ENCODE peak calls at places on chromosomes 16 and 17, in seven cellular contexts. C is SK-N-SH, N is GM12878, H is HepG2, K is K562, F is HCT116, G is H1. D is an unnamed sample. For H3K4me1, the result is how much of the 10 kb centered on the place peaks cover.

GRCh38 chr16:1991135-1991551 is 1.4 kb downstream of the SYNGR3 start:
- DNase-seq in C (no peak), N (peak), H (no peak), K (no peak), F (no peak), G (peak), D (no peak)

GRCh38 chr16:11316331-11317015 is 28.8 kb upstream of the RMI2 start:
- DNase-seq in C (no peak), N (no peak), H (no peak), K (no peak), F (no peak), G (peak), D (peak)

GRCh38 chr17:17029938-17030337 is 12.3 kb upstream of the MPRIP start:
- DNase-seq in C (peak), N (no peak), H (no peak), K (no peak), F (no peak), G (no peak), D (no peak)

GRCh38 chr16:3645504-3646347 is 8.8 kb upstream of the DNASE1 start:
- DNase-seq in C (no peak), N (no peak), H (no peak), K (peak), F (no peak), G (peak), D (peak)

GRCh38 chr17:66970797-66971196 is 6.3 kb downstream of the CACNG4 start:
- DNase-seq in C (peak), N (no peak), H (no peak), K (no peak), F (no peak), G (no peak), D (no peak)

GRCh38 chr17:72421128-72422092 is 300.6 kb downstream of the SOX9 start:
- DNase-seq in C (no peak), N (peak), H (peak), K (no peak), F (peak), G (no peak), D (no peak)

GRCh38 chr16:11256657-11257130 is 690 bp upstream of the SOCS1 start:
- DNase-seq in C (peak), N (no peak), H (no peak), K (peak), F (no peak), G (no peak), D (no peak)

GRCh38 chr17:61397086-61397842 is 2.4 kb upstream of the TBX2 start:
- DNase-seq in C (peak), N (no peak), H (no peak), K (no peak), F (no peak), G (peak), D (no peak)

GRCh38 chr17:740240-741055 is 8.1 kb downstream of the TLCD3A start:
- DNase-seq in C (no peak), N (peak), H (no peak), K (no peak), F (no peak), G (no peak), D (no peak)

GRCh38 chr16:67942510-67943255 is 1.2 kb downstream of the LCAT start:
- DNase-seq in C (no peak), N (no peak), H (peak), K (no peak), F (no peak), G (no peak), D (no peak)

GRCh38 chr17:58136669-58137279 is 11.4 kb upstream of the OR4D1 start:
- DNase-seq in C (peak), N (no peak), H (peak), K (peak), F (peak), G (peak), D (no peak)

GRCh38 chr17:29390856-29391631 is 881 bp downstream of the TAOK1 start:
- DNase-seq in C (peak), N (no peak), H (peak), K (peak), F (no peak), G (peak), D (no peak)

GRCh38 chr17:81295678-81296381 is 723 bp upstream of the SLC38A10 start:
- DNase-seq in C (peak), N (no peak), H (peak), K (no peak), F (peak), G (no peak), D (peak)

GRCh38 chr17:69503711-69504110 is 89.2 kb downstream of the MAP2K6 start:
- DNase-seq in C (no peak), N (peak), H (no peak), K (no peak), F (no peak), G (no peak), D (no peak)

GRCh38 chr16:4123617-4124300 is 7.5 kb upstream of the ADCY9 start:
- DNase-seq in C (no peak), N (no peak), H (no peak), K (no peak), F (no peak), G (no peak), D (no peak)

GRCh38 chr17:67759355-67760171 is 41.8 kb downstream of the NOL11 start:
- DNase-seq in C (no peak), N (no peak), H (no peak), K (peak), F (no peak), G (no peak), D (no peak)

GRCh38 chr17:33750943-33751701 is 458.0 kb upstream of the ASIC2 start:
- DNase-seq in C (peak), N (peak), H (peak), K (peak), F (peak), G (peak), D (peak)

GRCh38 chr16:46922239-46922638 is 38.1 kb downstream of the GPT2 start:
- DNase-seq in C (no peak), N (no peak), H (no peak), K (no peak), F (no peak), G (no peak), D (no peak)

GRCh38 chr16:2386990-2387389 is 42.3 kb upstream of the CCNF start:
- DNase-seq in C (no peak), N (no peak), H (peak), K (no peak), F (peak), G (peak), D (peak)

GRCh38 chr16:67213197-67214019 is 13.5 kb upstream of the TMEM208 start:
- DNase-seq in C (no peak), N (no peak), H (no peak), K (no peak), F (no peak), G (no peak), D (no peak)

GRCh38 chr17:55549140-55549539 is 37.9 kb upstream of the SMIM36 start:
- DNase-seq in C (no peak), N (no peak), H (peak), K (no peak), F (peak), G (no peak), D (no peak)

GRCh38 chr17:82713015-82713723 is 3.3 kb upstream of the FN3KRP start:
- DNase-seq in C (no peak), N (no peak), H (no peak), K (no peak), F (no peak), G (no peak), D (no peak)

GRCh38 chr17:46878055-46878454 is 26.7 kb downstream of the WNT9B start:
- DNase-seq in C (no peak), N (no peak), H (no peak), K (no peak), F (no peak), G (no peak), D (no peak)

GRCh38 chr16:30609002-30609927 is 924 bp downstream of the ZNF689 start:
- DNase-seq in C (peak), N (no peak), H (no peak), K (peak), F (no peak), G (peak), D (no peak)

GRCh38 chr16:53055603-53056527 is 1.1 kb downstream of the CHD9 start:
- DNase-seq in C (peak), N (no peak), H (peak), K (peak), F (no peak), G (peak), D (peak)

GRCh38 chr17:57433396-57433944 is 177.1 kb downstream of the MSI2 start:
- DNase-seq in C (no peak), N (no peak), H (no peak), K (no peak), F (no peak), G (no peak), D (no peak)

GRCh38 chr16:50644730-50645129 is 36.4 kb downstream of the SNX20 start:
- DNase-seq in C (peak), N (no peak), H (no peak), K (no peak), F (peak), G (no peak), D (no peak)

GRCh38 chr17:53313746-53314145 is 509.0 kb upstream of the KIF2B start:
- DNase-seq in C (no peak), N (no peak), H (no peak), K (no peak), F (no peak), G (no peak), D (no peak)

GRCh38 chr16:66325977-66326376 is 40.5 kb upstream of the CDH5 start:
- DNase-seq in C (no peak), N (no peak), H (no peak), K (no peak), F (no peak), G (no peak), D (no peak)

GRCh38 chr17:4090898-4091297 is 51.9 kb downstream of the ZZEF1 start:
- DNase-seq in C (no peak), N (no peak), H (no peak), K (no peak), F (no peak), G (no peak), D (no peak)

GRCh38 chr17:59451706-59452105 is 113.7 kb upstream of the DHX40 start:
- DNase-seq in C (no peak), N (no peak), H (no peak), K (no peak), F (no peak), G (no peak), D (no peak)

GRCh38 chr17:8062807-8063483 is 24.1 kb downstream of the ALOX15B start:
- DNase-seq in C (no peak), N (no peak), H (no peak), K (no peak), F (no peak), G (no peak), D (no peak)

GRCh38 chr17:55432358-55433028 is 10.9 kb upstream of the MMD start:
- DNase-seq in C (no peak), N (no peak), H (no peak), K (no peak), F (no peak), G (no peak), D (no peak)

DNA sequence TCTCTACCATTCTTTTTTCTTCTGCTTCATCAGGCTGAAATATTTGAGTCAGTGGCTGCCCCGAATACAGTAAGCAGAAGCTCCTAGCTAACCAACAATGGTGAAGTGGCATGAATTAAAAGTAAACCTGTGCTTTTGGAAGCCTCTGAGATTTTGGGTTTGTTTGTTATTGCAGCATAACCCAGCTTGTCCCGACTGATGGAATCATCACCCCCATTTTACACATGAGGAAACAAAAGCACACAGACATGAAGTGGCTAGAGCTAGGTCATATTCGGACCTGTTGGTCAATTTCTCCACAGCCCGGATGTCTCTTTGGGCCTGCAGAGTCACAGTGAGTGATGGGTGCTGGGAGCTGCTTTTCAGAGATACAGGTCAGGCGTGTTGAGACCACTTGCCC is 39.4 kb downstream of the IRX5 start:
- DNase-seq in C (no peak), N (no peak), H (no peak), K (no peak), F (no peak), G (no peak), D (no peak)
- H3K4me1 ChIP-seq in C (under half), N (under half), H (under half), K (under half), F (under half), G (under half), D (under half)

GRCh38 chr16:13307861-13308260 is 406.5 kb downstream of the SHISA9 start:
- DNase-seq in C (no peak), N (no peak), H (no peak), K (no peak), F (no peak), G (no peak), D (no peak)

GRCh38 chr16:13306153-13306552 is 404.8 kb downstream of the SHISA9 start:
- DNase-seq in C (no peak), N (no peak), H (no peak), K (no peak), F (no peak), G (no peak), D (no peak)

GRCh38 chr16:13305019-13305755 is 403.8 kb downstream of the SHISA9 start:
- DNase-seq in C (no peak), N (no peak), H (no peak), K (no peak), F (no peak), G (no peak), D (no peak)

GRCh38 chr16:13312063-13312462 is 410.7 kb downstream of the SHISA9 start:
- DNase-seq in C (no peak), N (no peak), H (no peak), K (no peak), F (no peak), G (no peak), D (no peak)

GRCh38 chr16:13307255-13307654 is 405.9 kb downstream of the SHISA9 start:
- DNase-seq in C (no peak), N (no peak), H (no peak), K (no peak), F (no peak), G (no peak), D (no peak)
- H3K9ac ChIP-seq in C (no peak), N (no peak), H (no peak), K (no peak), F (no peak), G (no peak), D (no peak)

GRCh38 chr16:23317266-23317661 is 15.2 kb downstream of the SCNN1B start:
- DNase-seq in C (no peak), N (no peak), H (no peak), K (no peak), F (no peak), G (no peak), D (no peak)
- TF ChIP-seq YY1 in C (no peak), N (no peak), H (no peak), K (no peak), F (no peak), G (no peak), D (no peak)

GRCh38 chr17:42136654-42137051 is 14.0 kb downstream of the HSPB9 start:
- DNase-seq in C (no peak), N (no peak), H (no peak), K (no peak), F (no peak), G (no peak), D (no peak)

GRCh38 chr17:42146911-42147607 is 7.7 kb downstream of the RAB5C start:
- DNase-seq in C (no peak), N (no peak), H (no peak), K (no peak), F (no peak), G (no peak), D (no peak)

GRCh38 chr17:42141382-42141781 is 13.4 kb downstream of the RAB5C start:
- DNase-seq in C (no peak), N (no peak), H (no peak), K (no peak), F (no peak), G (no peak), D (no peak)

GRCh38 chr17:42139093-42139492 is 15.7 kb downstream of the RAB5C start:
- DNase-seq in C (no peak), N (no peak), H (no peak), K (no peak), F (no peak), G (no peak), D (no peak)

DNA sequence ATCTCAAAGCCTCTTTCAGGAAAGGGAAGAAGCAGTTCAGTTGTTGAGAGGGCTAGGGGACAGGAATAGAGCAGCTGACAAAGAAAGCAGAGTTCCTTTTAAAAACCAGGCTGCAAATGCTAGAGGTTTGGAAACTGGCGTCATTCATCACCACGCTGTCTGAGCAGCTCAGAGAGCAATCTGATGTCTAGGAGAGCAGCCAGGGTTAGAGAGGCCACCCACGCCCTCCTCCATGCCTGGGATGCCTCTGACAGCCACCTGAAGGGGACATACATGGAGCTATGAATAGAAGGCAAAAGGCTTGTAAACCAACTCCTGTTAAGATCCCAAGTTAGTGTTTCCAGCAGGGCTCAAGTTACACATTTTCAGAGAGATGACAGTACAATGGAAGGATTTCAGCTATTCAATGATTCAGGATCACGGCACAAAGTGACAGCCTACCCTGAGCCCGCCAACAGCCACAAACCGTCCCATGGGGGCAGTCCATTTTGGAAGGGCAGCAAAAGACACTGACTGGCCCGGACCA is 12.4 kb downstream of the RAB5C start:
- DNase-seq in C (no peak), N (no peak), H (no peak), K (no peak), F (no peak), G (no peak), D (no peak)
- H3K4me1 ChIP-seq in C (under half), N (under half), H (under half), K (under half), F (under half), G (under half), D (under half)

DNA sequence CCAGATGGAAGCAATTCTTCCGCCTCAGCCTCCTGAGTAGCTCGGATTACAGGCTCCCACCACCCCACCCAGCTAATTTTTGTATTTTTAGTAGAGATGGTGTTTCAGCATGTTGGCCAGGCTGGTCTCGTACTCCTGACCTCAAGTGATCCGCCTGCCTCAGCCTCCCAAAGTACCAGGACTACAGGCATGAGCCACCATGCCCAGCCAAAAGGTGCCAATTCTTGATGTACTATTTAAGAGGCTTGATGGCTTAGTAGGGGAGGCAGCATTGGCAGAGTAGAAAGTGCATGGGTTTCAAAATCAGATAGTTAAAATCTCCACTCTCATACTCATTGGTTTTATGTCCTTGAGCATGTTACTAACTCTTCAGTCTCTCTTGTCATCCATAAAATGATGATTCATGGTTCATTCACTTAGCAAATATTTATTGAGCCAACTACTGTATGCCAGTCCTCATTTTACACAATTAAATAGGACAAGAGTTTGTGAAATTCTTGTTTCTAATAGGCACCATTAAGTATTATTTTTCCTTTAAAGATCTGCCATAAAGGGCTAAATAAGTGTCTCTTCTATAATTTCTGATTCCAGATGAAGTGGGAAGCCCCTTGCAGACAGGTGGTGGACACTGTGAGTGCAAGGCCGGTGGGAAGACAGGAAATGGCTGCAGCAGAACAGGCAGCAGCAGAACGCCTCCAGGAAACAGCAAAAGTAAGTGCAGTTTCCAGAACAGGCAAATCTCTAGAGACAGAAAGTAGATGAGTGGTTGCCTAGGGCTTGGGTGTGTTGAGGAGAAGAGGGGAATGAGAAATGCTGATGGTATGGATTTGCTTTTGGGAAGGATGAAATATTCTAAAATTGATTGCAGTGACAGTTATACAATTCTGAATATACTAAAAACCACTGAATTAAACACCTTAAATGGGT is 8.2 kb upstream of the RPL27 start:
- DNase-seq in C (no peak), N (no peak), H (peak), K (no peak), F (no peak), G (no peak), D (no peak)
- H3K9ac ChIP-seq in C (no peak), N (no peak), H (no peak), K (no peak), F (no peak), G (no peak), D (no peak)

GRCh38 chr16:78742501-78743283 is 643.2 kb downstream of the WWOX start:
- DNase-seq in C (no peak), N (peak), H (no peak), K (peak), F (no peak), G (no peak), D (no peak)
- TF ChIP-seq YY1 in C (no peak), N (no peak), H (no peak), K (no peak), F (no peak), G (no peak), D (no peak)

GRCh38 chr17:39866013-39866730 is 1.8 kb upstream of the ZPBP2 start:
- DNase-seq in C (no peak), N (no peak), H (no peak), K (no peak), F (no peak), G (no peak), D (no peak)
- H3K4me1 ChIP-seq in C (under half), N (under half), H (under half), K (under half), F (under half), G (under half), D (under half)

GRCh38 chr17:48586355-48586924 is 3.6 kb downstream of the HOXB3 start:
- DNase-seq in C (no peak), N (no peak), H (no peak), K (no peak), F (no peak), G (no peak), D (no peak)
- H3K9ac ChIP-seq in C (no peak), N (peak), H (no peak), K (no peak), F (peak), G (no peak), D (no peak)

GRCh38 chr17:42286411-42287295 is 1.6 kb upstream of the STAT5A start:
- DNase-seq in C (peak), N (no peak), H (no peak), K (no peak), F (no peak), G (no peak), D (no peak)
- TF ChIP-seq YY1 in C (no peak), N (no peak), H (no peak), K (no peak), F (no peak), G (no peak), D (no peak)